ENCODE peak calls at places on chromosomes 2 and 18, in ten cellular contexts. One of them, this sample, is unnamed.

GRCh38 chr2:54677476-54678265 is 45.8 kb upstream of the EML6 start:
- DNase-seq in thoracic aorta: no peak
- DNase-seq in upper lobe of right lung: no peak
- DNase-seq in cardiac muscle cell: no peak
- DNase-seq in tibial artery: no peak
- DNase-seq in neural progenitor cell: no peak
- DNase-seq in WERI-Rb-1: no peak
- DNase-seq in CD4-positive, alpha-beta T cell: no peak
- DNase-seq in heart right ventricle: no peak
- DNase-seq in brain microvascular endothelial cell: no peak
- DNase-seq in this sample: no peak

GRCh38 chr2:200609027-200609614 is 23.3 kb downstream of the AOX1 start:
- DNase-seq in thoracic aorta: no peak
- DNase-seq in upper lobe of right lung: no peak
- DNase-seq in cardiac muscle cell: peak
- DNase-seq in tibial artery: peak
- DNase-seq in neural progenitor cell: no peak
- DNase-seq in WERI-Rb-1: no peak
- DNase-seq in CD4-positive, alpha-beta T cell: no peak
- DNase-seq in heart right ventricle: no peak
- DNase-seq in brain microvascular endothelial cell: peak
- DNase-seq in this sample: no peak

GRCh38 chr2:233247744-233248143 is 3.7 kb upstream of the ATG16L1 start:
- DNase-seq in thoracic aorta: no peak
- DNase-seq in upper lobe of right lung: no peak
- DNase-seq in cardiac muscle cell: no peak
- DNase-seq in tibial artery: no peak
- DNase-seq in neural progenitor cell: no peak
- DNase-seq in WERI-Rb-1: no peak
- DNase-seq in CD4-positive, alpha-beta T cell: no peak
- DNase-seq in heart right ventricle: no peak
- DNase-seq in brain microvascular endothelial cell: no peak
- DNase-seq in this sample: no peak

GRCh38 chr18:58242435-58242834 is 198.4 kb downstream of the NEDD4L start:
- DNase-seq in thoracic aorta: no peak
- DNase-seq in upper lobe of right lung: no peak
- DNase-seq in cardiac muscle cell: no peak
- DNase-seq in tibial artery: no peak
- DNase-seq in neural progenitor cell: no peak
- DNase-seq in WERI-Rb-1: no peak
- DNase-seq in CD4-positive, alpha-beta T cell: no peak
- DNase-seq in heart right ventricle: no peak
- DNase-seq in brain microvascular endothelial cell: no peak
- DNase-seq in this sample: no peak

GRCh38 chr2:135974036-135974435 is 11.4 kb downstream of the DARS1 start:
- DNase-seq in thoracic aorta: no peak
- DNase-seq in upper lobe of right lung: no peak
- DNase-seq in cardiac muscle cell: no peak
- DNase-seq in tibial artery: no peak
- DNase-seq in neural progenitor cell: no peak
- DNase-seq in WERI-Rb-1: no peak
- DNase-seq in CD4-positive, alpha-beta T cell: no peak
- DNase-seq in heart right ventricle: no peak
- DNase-seq in brain microvascular endothelial cell: no peak
- DNase-seq in this sample: no peak

GRCh38 chr2:238739668-238740067 is 108.2 kb upstream of the TWIST2 start:
- DNase-seq in thoracic aorta: no peak
- DNase-seq in upper lobe of right lung: no peak
- DNase-seq in cardiac muscle cell: no peak
- DNase-seq in tibial artery: no peak
- DNase-seq in neural progenitor cell: no peak
- DNase-seq in WERI-Rb-1: no peak
- DNase-seq in CD4-positive, alpha-beta T cell: no peak
- DNase-seq in heart right ventricle: no peak
- DNase-seq in brain microvascular endothelial cell: no peak
- DNase-seq in this sample: no peak

GRCh38 chr2:102245266-102246151 is 58.7 kb downstream of the IL1RL2 start:
- DNase-seq in thoracic aorta: no peak
- DNase-seq in upper lobe of right lung: no peak
- DNase-seq in cardiac muscle cell: peak
- DNase-seq in tibial artery: no peak
- DNase-seq in neural progenitor cell: no peak
- DNase-seq in WERI-Rb-1: no peak
- DNase-seq in CD4-positive, alpha-beta T cell: no peak
- DNase-seq in heart right ventricle: peak
- DNase-seq in brain microvascular endothelial cell: no peak
- DNase-seq in this sample: peak

GRCh38 chr2:171858397-171858958 is 35.6 kb downstream of the SLC25A12 start:
- DNase-seq in thoracic aorta: no peak
- DNase-seq in upper lobe of right lung: no peak
- DNase-seq in cardiac muscle cell: peak
- DNase-seq in tibial artery: no peak
- DNase-seq in neural progenitor cell: no peak
- DNase-seq in WERI-Rb-1: no peak
- DNase-seq in CD4-positive, alpha-beta T cell: no peak
- DNase-seq in heart right ventricle: no peak
- DNase-seq in brain microvascular endothelial cell: no peak
- DNase-seq in this sample: no peak

GRCh38 chr2:48380989-48381625 is 148.8 kb upstream of the STON1 start:
- DNase-seq in thoracic aorta: no peak
- DNase-seq in upper lobe of right lung: no peak
- DNase-seq in cardiac muscle cell: no peak
- DNase-seq in tibial artery: no peak
- DNase-seq in neural progenitor cell: no peak
- DNase-seq in WERI-Rb-1: no peak
- DNase-seq in CD4-positive, alpha-beta T cell: no peak
- DNase-seq in heart right ventricle: no peak
- DNase-seq in brain microvascular endothelial cell: no peak
- DNase-seq in this sample: no peak

GRCh38 chr18:52409732-52410131 is 69.7 kb downstream of the DCC start:
- DNase-seq in thoracic aorta: no peak
- DNase-seq in upper lobe of right lung: no peak
- DNase-seq in cardiac muscle cell: no peak
- DNase-seq in tibial artery: no peak
- DNase-seq in neural progenitor cell: no peak
- DNase-seq in WERI-Rb-1: no peak
- DNase-seq in CD4-positive, alpha-beta T cell: no peak
- DNase-seq in heart right ventricle: no peak
- DNase-seq in brain microvascular endothelial cell: no peak
- DNase-seq in this sample: no peak

GRCh38 chr2:8015848-8016580 is 665.8 kb upstream of the ID2 start:
- DNase-seq in thoracic aorta: no peak
- DNase-seq in upper lobe of right lung: no peak
- DNase-seq in cardiac muscle cell: no peak
- DNase-seq in tibial artery: no peak
- DNase-seq in neural progenitor cell: no peak
- DNase-seq in WERI-Rb-1: no peak
- DNase-seq in CD4-positive, alpha-beta T cell: no peak
- DNase-seq in heart right ventricle: no peak
- DNase-seq in brain microvascular endothelial cell: no peak
- DNase-seq in this sample: no peak

GRCh38 chr2:155708052-155708451 is 624.5 kb downstream of the NR4A2 start:
- DNase-seq in thoracic aorta: no peak
- DNase-seq in upper lobe of right lung: no peak
- DNase-seq in cardiac muscle cell: no peak
- DNase-seq in tibial artery: no peak
- DNase-seq in neural progenitor cell: no peak
- DNase-seq in WERI-Rb-1: peak
- DNase-seq in CD4-positive, alpha-beta T cell: no peak
- DNase-seq in heart right ventricle: no peak
- DNase-seq in brain microvascular endothelial cell: no peak
- DNase-seq in this sample: no peak

GRCh38 chr18:32440478-32440877 is 30.2 kb downstream of the GAREM1 start:
- DNase-seq in thoracic aorta: no peak
- DNase-seq in upper lobe of right lung: no peak
- DNase-seq in cardiac muscle cell: no peak
- DNase-seq in tibial artery: no peak
- DNase-seq in neural progenitor cell: no peak
- DNase-seq in WERI-Rb-1: no peak
- DNase-seq in CD4-positive, alpha-beta T cell: no peak
- DNase-seq in heart right ventricle: no peak
- DNase-seq in brain microvascular endothelial cell: no peak
- DNase-seq in this sample: no peak
- H3K27ac ChIP-seq in thoracic aorta: no peak
- H3K27ac ChIP-seq in upper lobe of right lung: no peak
- H3K27ac ChIP-seq in cardiac muscle cell: no peak
- H3K27ac ChIP-seq in tibial artery: no peak
- H3K27ac ChIP-seq in neural progenitor cell: no peak
- H3K27ac ChIP-seq in WERI-Rb-1: no peak
- H3K27ac ChIP-seq in CD4-positive, alpha-beta T cell: no peak
- H3K27ac ChIP-seq in heart right ventricle: no peak
- H3K27ac ChIP-seq in brain microvascular endothelial cell: no peak
- H3K27ac ChIP-seq in this sample: no peak

DNA sequence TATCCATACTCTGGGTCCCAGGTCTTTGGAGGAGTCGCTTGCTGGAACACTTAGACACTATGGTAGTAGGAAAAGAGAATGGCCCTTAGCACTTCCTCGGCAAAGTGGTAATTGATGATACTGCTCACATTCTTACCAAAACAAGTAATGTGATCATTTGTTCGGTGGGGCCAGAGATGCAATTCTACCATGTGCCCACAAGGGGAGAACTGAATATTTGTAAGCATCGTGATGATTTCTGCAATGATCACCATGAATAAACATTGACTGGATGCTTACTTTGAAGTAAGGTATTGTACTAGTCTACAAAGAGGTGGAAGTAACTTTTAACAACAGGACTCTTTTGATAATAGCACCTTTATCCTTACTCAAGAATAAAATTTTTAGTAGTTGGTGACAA is 109.7 kb downstream of the CD8B2 start:
- DNase-seq in thoracic aorta: no peak
- DNase-seq in upper lobe of right lung: no peak
- DNase-seq in cardiac muscle cell: no peak
- DNase-seq in tibial artery: no peak
- DNase-seq in neural progenitor cell: peak
- DNase-seq in WERI-Rb-1: no peak
- DNase-seq in CD4-positive, alpha-beta T cell: no peak
- DNase-seq in heart right ventricle: no peak
- DNase-seq in brain microvascular endothelial cell: no peak
- DNase-seq in this sample: no peak
- TF ChIP-seq CTCF in thoracic aorta: peak
- TF ChIP-seq CTCF in upper lobe of right lung: peak
- TF ChIP-seq CTCF in cardiac muscle cell: peak
- TF ChIP-seq CTCF in tibial artery: peak
- TF ChIP-seq CTCF in neural progenitor cell: peak
- TF ChIP-seq CTCF in WERI-Rb-1: peak
- TF ChIP-seq CTCF in CD4-positive, alpha-beta T cell: peak
- TF ChIP-seq CTCF in heart right ventricle: no peak
- TF ChIP-seq CTCF in brain microvascular endothelial cell: peak
- TF ChIP-seq CTCF in this sample: no peak

GRCh38 chr2:15169326-15170038 is 391.7 kb downstream of the NBAS start:
- DNase-seq in thoracic aorta: no peak
- DNase-seq in upper lobe of right lung: no peak
- DNase-seq in cardiac muscle cell: peak
- DNase-seq in tibial artery: no peak
- DNase-seq in neural progenitor cell: no peak
- DNase-seq in WERI-Rb-1: no peak
- DNase-seq in CD4-positive, alpha-beta T cell: no peak
- DNase-seq in heart right ventricle: no peak
- DNase-seq in brain microvascular endothelial cell: peak
- DNase-seq in this sample: no peak
- H3K27ac ChIP-seq in thoracic aorta: peak
- H3K27ac ChIP-seq in upper lobe of right lung: peak
- H3K27ac ChIP-seq in cardiac muscle cell: no peak
- H3K27ac ChIP-seq in tibial artery: no peak
- H3K27ac ChIP-seq in neural progenitor cell: no peak
- H3K27ac ChIP-seq in WERI-Rb-1: no peak
- H3K27ac ChIP-seq in CD4-positive, alpha-beta T cell: no peak
- H3K27ac ChIP-seq in heart right ventricle: no peak
- H3K27ac ChIP-seq in brain microvascular endothelial cell: peak
- H3K27ac ChIP-seq in this sample: no peak

GRCh38 chr2:58893645-58894336 is 652.7 kb upstream of the FANCL start:
- DNase-seq in thoracic aorta: no peak
- DNase-seq in upper lobe of right lung: no peak
- DNase-seq in cardiac muscle cell: no peak
- DNase-seq in tibial artery: no peak
- DNase-seq in neural progenitor cell: no peak
- DNase-seq in WERI-Rb-1: no peak
- DNase-seq in CD4-positive, alpha-beta T cell: no peak
- DNase-seq in heart right ventricle: no peak
- DNase-seq in brain microvascular endothelial cell: no peak
- DNase-seq in this sample: no peak

GRCh38 chr2:58891828-58892366 is 650.8 kb upstream of the FANCL start:
- DNase-seq in thoracic aorta: no peak
- DNase-seq in upper lobe of right lung: no peak
- DNase-seq in cardiac muscle cell: no peak
- DNase-seq in tibial artery: no peak
- DNase-seq in neural progenitor cell: no peak
- DNase-seq in WERI-Rb-1: no peak
- DNase-seq in CD4-positive, alpha-beta T cell: no peak
- DNase-seq in heart right ventricle: no peak
- DNase-seq in brain microvascular endothelial cell: no peak
- DNase-seq in this sample: no peak

GRCh38 chr2:58895849-58896248 is 654.7 kb upstream of the FANCL start:
- DNase-seq in thoracic aorta: no peak
- DNase-seq in upper lobe of right lung: no peak
- DNase-seq in cardiac muscle cell: no peak
- DNase-seq in tibial artery: no peak
- DNase-seq in neural progenitor cell: no peak
- DNase-seq in WERI-Rb-1: no peak
- DNase-seq in CD4-positive, alpha-beta T cell: no peak
- DNase-seq in heart right ventricle: peak
- DNase-seq in brain microvascular endothelial cell: no peak
- DNase-seq in this sample: no peak

GRCh38 chr2:58886009-58886408 is 644.9 kb upstream of the FANCL start:
- DNase-seq in thoracic aorta: no peak
- DNase-seq in upper lobe of right lung: no peak
- DNase-seq in cardiac muscle cell: no peak
- DNase-seq in tibial artery: no peak
- DNase-seq in neural progenitor cell: no peak
- DNase-seq in WERI-Rb-1: no peak
- DNase-seq in CD4-positive, alpha-beta T cell: no peak
- DNase-seq in heart right ventricle: no peak
- DNase-seq in brain microvascular endothelial cell: no peak
- DNase-seq in this sample: no peak

GRCh38 chr2:58890865-58891525 is 649.9 kb upstream of the FANCL start:
- DNase-seq in thoracic aorta: no peak
- DNase-seq in upper lobe of right lung: no peak
- DNase-seq in cardiac muscle cell: no peak
- DNase-seq in tibial artery: no peak
- DNase-seq in neural progenitor cell: no peak
- DNase-seq in WERI-Rb-1: no peak
- DNase-seq in CD4-positive, alpha-beta T cell: no peak
- DNase-seq in heart right ventricle: no peak
- DNase-seq in brain microvascular endothelial cell: no peak
- DNase-seq in this sample: no peak
- TF ChIP-seq CTCF in thoracic aorta: no peak
- TF ChIP-seq CTCF in upper lobe of right lung: no peak
- TF ChIP-seq CTCF in cardiac muscle cell: no peak
- TF ChIP-seq CTCF in tibial artery: no peak
- TF ChIP-seq CTCF in neural progenitor cell: no peak
- TF ChIP-seq CTCF in WERI-Rb-1: no peak
- TF ChIP-seq CTCF in CD4-positive, alpha-beta T cell: no peak
- TF ChIP-seq CTCF in heart right ventricle: no peak
- TF ChIP-seq CTCF in brain microvascular endothelial cell: no peak
- TF ChIP-seq CTCF in this sample: no peak